ENCODE peak calls at places on chromosomes 6 and 20, in ten cellular contexts. One of them, this sample, is unnamed.
A peak's percentile ranks its signal among the peaks of the same experiment; 100 is the strongest.

GRCh38 chr6:45479834-45480696 is 102.3 kb upstream of the SUPT3H start:
- DNase-seq in COR-L47: no peak
- DNase-seq in NCI-H2081: no peak
- DNase-seq in amygdala: no peak
- DNase-seq in CD4-positive, alpha-beta T cell: no peak
- DNase-seq in naive thymus-derived CD4-positive, alpha-beta T cell: no peak
- DNase-seq in WTC11: no peak
- DNase-seq in anterior cingulate cortex: no peak
- DNase-seq in Daoy: peak; percentile 29
- DNase-seq in pons: peak; percentile 72
- DNase-seq in this sample: peak; percentile 71

GRCh38 chr6:5619249-5619648 is 357.9 kb downstream of the FARS2 start:
- DNase-seq in amygdala: no peak
- DNase-seq in naive thymus-derived CD4-positive, alpha-beta T cell: peak; percentile 15
- DNase-seq in COR-L47: no peak
- DNase-seq in Daoy: no peak
- DNase-seq in NCI-H2081: no peak
- DNase-seq in anterior cingulate cortex: no peak
- DNase-seq in CD4-positive, alpha-beta T cell: peak; percentile 36
- DNase-seq in WTC11: no peak
- DNase-seq in pons: no peak
- DNase-seq in this sample: no peak

GRCh38 chr6:14337157-14337556 is 219.6 kb downstream of the CD83 start:
- DNase-seq in pons: no peak
- DNase-seq in COR-L47: no peak
- DNase-seq in Daoy: no peak
- DNase-seq in amygdala: no peak
- DNase-seq in NCI-H2081: no peak
- DNase-seq in CD4-positive, alpha-beta T cell: no peak
- DNase-seq in anterior cingulate cortex: no peak
- DNase-seq in WTC11: no peak
- DNase-seq in naive thymus-derived CD4-positive, alpha-beta T cell: no peak
- DNase-seq in this sample: no peak

GRCh38 chr20:2887715-2888114 is 14.4 kb downstream of the PTPRA start:
- DNase-seq in CD4-positive, alpha-beta T cell: no peak
- DNase-seq in anterior cingulate cortex: no peak
- DNase-seq in pons: no peak
- DNase-seq in WTC11: no peak
- DNase-seq in amygdala: no peak
- DNase-seq in NCI-H2081: no peak
- DNase-seq in COR-L47: no peak
- DNase-seq in naive thymus-derived CD4-positive, alpha-beta T cell: no peak
- DNase-seq in Daoy: no peak
- DNase-seq in this sample: no peak

GRCh38 chr6:133040025-133040838 is 200.9 kb upstream of the EYA4 start:
- DNase-seq in anterior cingulate cortex: no peak
- DNase-seq in CD4-positive, alpha-beta T cell: no peak
- DNase-seq in naive thymus-derived CD4-positive, alpha-beta T cell: no peak
- DNase-seq in COR-L47: no peak
- DNase-seq in NCI-H2081: no peak
- DNase-seq in Daoy: peak; percentile 22
- DNase-seq in WTC11: peak; percentile 11
- DNase-seq in amygdala: no peak
- DNase-seq in pons: peak; percentile 26
- DNase-seq in this sample: no peak

GRCh38 chr6:161918154-161918553 is 644.3 kb upstream of the AGPAT4 start:
- DNase-seq in COR-L47: peak; percentile 43
- DNase-seq in anterior cingulate cortex: no peak
- DNase-seq in amygdala: no peak
- DNase-seq in WTC11: no peak
- DNase-seq in CD4-positive, alpha-beta T cell: no peak
- DNase-seq in NCI-H2081: no peak
- DNase-seq in pons: no peak
- DNase-seq in naive thymus-derived CD4-positive, alpha-beta T cell: no peak
- DNase-seq in Daoy: no peak
- DNase-seq in this sample: no peak

GRCh38 chr6:21053612-21054011 is 519.4 kb downstream of the CDKAL1 start:
- DNase-seq in CD4-positive, alpha-beta T cell: no peak
- DNase-seq in Daoy: no peak
- DNase-seq in naive thymus-derived CD4-positive, alpha-beta T cell: no peak
- DNase-seq in NCI-H2081: no peak
- DNase-seq in amygdala: no peak
- DNase-seq in anterior cingulate cortex: no peak
- DNase-seq in WTC11: no peak
- DNase-seq in COR-L47: no peak
- DNase-seq in pons: no peak
- DNase-seq in this sample: no peak

GRCh38 chr6:134979142-134979541 is 29.2 kb upstream of the ALDH8A1 start:
- DNase-seq in amygdala: no peak
- DNase-seq in NCI-H2081: no peak
- DNase-seq in COR-L47: no peak
- DNase-seq in WTC11: no peak
- DNase-seq in anterior cingulate cortex: no peak
- DNase-seq in CD4-positive, alpha-beta T cell: no peak
- DNase-seq in naive thymus-derived CD4-positive, alpha-beta T cell: no peak
- DNase-seq in Daoy: no peak
- DNase-seq in pons: no peak
- DNase-seq in this sample: no peak

GRCh38 chr6:142680308-142680707 is 264.7 kb downstream of the HIVEP2 start:
- DNase-seq in amygdala: no peak
- DNase-seq in CD4-positive, alpha-beta T cell: peak; percentile 11
- DNase-seq in pons: no peak
- DNase-seq in NCI-H2081: no peak
- DNase-seq in COR-L47: no peak
- DNase-seq in WTC11: no peak
- DNase-seq in anterior cingulate cortex: no peak
- DNase-seq in naive thymus-derived CD4-positive, alpha-beta T cell: no peak
- DNase-seq in Daoy: peak; percentile 51
- DNase-seq in this sample: no peak

GRCh38 chr20:23397961-23398360 is 23.3 kb downstream of the NAPB start:
- DNase-seq in WTC11: no peak
- DNase-seq in naive thymus-derived CD4-positive, alpha-beta T cell: no peak
- DNase-seq in pons: no peak
- DNase-seq in anterior cingulate cortex: no peak
- DNase-seq in NCI-H2081: no peak
- DNase-seq in amygdala: no peak
- DNase-seq in Daoy: no peak
- DNase-seq in COR-L47: no peak
- DNase-seq in CD4-positive, alpha-beta T cell: no peak
- DNase-seq in this sample: no peak

GRCh38 chr6:90086517-90086916 is 192.2 kb downstream of the GJA10 start:
- DNase-seq in COR-L47: no peak
- DNase-seq in amygdala: no peak
- DNase-seq in WTC11: no peak
- DNase-seq in pons: no peak
- DNase-seq in NCI-H2081: no peak
- DNase-seq in naive thymus-derived CD4-positive, alpha-beta T cell: no peak
- DNase-seq in anterior cingulate cortex: no peak
- DNase-seq in CD4-positive, alpha-beta T cell: no peak
- DNase-seq in Daoy: peak; percentile 70
- DNase-seq in this sample: no peak

GRCh38 chr6:46771556-46771955 is 21.6 kb upstream of the MEP1A start:
- DNase-seq in NCI-H2081: no peak
- DNase-seq in WTC11: no peak
- DNase-seq in pons: peak; percentile 8
- DNase-seq in COR-L47: no peak
- DNase-seq in anterior cingulate cortex: no peak
- DNase-seq in CD4-positive, alpha-beta T cell: no peak
- DNase-seq in naive thymus-derived CD4-positive, alpha-beta T cell: no peak
- DNase-seq in amygdala: no peak
- DNase-seq in Daoy: no peak
- DNase-seq in this sample: no peak

GRCh38 chr6:110113989-110114388 is 65.5 kb downstream of the WASF1 start:
- DNase-seq in pons: no peak
- DNase-seq in Daoy: no peak
- DNase-seq in NCI-H2081: no peak
- DNase-seq in anterior cingulate cortex: no peak
- DNase-seq in CD4-positive, alpha-beta T cell: no peak
- DNase-seq in naive thymus-derived CD4-positive, alpha-beta T cell: no peak
- DNase-seq in WTC11: no peak
- DNase-seq in amygdala: no peak
- DNase-seq in COR-L47: no peak
- DNase-seq in this sample: no peak

GRCh38 chr6:30510419-30510818 is 21.1 kb downstream of the HLA-E start:
- DNase-seq in pons: no peak
- DNase-seq in NCI-H2081: no peak
- DNase-seq in anterior cingulate cortex: no peak
- DNase-seq in naive thymus-derived CD4-positive, alpha-beta T cell: no peak
- DNase-seq in Daoy: no peak
- DNase-seq in CD4-positive, alpha-beta T cell: no peak
- DNase-seq in amygdala: no peak
- DNase-seq in COR-L47: no peak
- DNase-seq in WTC11: no peak
- DNase-seq in this sample: no peak

GRCh38 chr6:23244300-23244699 is 674.9 kb downstream of the HDGFL1 start:
- DNase-seq in WTC11: no peak
- DNase-seq in naive thymus-derived CD4-positive, alpha-beta T cell: no peak
- DNase-seq in CD4-positive, alpha-beta T cell: no peak
- DNase-seq in pons: no peak
- DNase-seq in anterior cingulate cortex: no peak
- DNase-seq in NCI-H2081: no peak
- DNase-seq in Daoy: peak; percentile 74
- DNase-seq in amygdala: no peak
- DNase-seq in COR-L47: no peak
- DNase-seq in this sample: peak; percentile 18

GRCh38 chr6:89611666-89612065 is 26.9 kb downstream of the LYRM2 start:
- DNase-seq in amygdala: no peak
- DNase-seq in WTC11: no peak
- DNase-seq in pons: no peak
- DNase-seq in NCI-H2081: no peak
- DNase-seq in CD4-positive, alpha-beta T cell: no peak
- DNase-seq in naive thymus-derived CD4-positive, alpha-beta T cell: no peak
- DNase-seq in Daoy: peak; percentile 36
- DNase-seq in COR-L47: no peak
- DNase-seq in anterior cingulate cortex: no peak
- DNase-seq in this sample: no peak

GRCh38 chr6:37584654-37585522 is 85.2 kb upstream of the CCDC167 start:
- DNase-seq in pons: no peak
- DNase-seq in WTC11: no peak
- DNase-seq in Daoy: no peak
- DNase-seq in COR-L47: no peak
- DNase-seq in amygdala: no peak
- DNase-seq in CD4-positive, alpha-beta T cell: no peak
- DNase-seq in anterior cingulate cortex: no peak
- DNase-seq in naive thymus-derived CD4-positive, alpha-beta T cell: no peak
- DNase-seq in NCI-H2081: no peak
- DNase-seq in this sample: no peak

GRCh38 chr6:37827603-37828265 is 8.2 kb downstream of the ZFAND3 start:
- DNase-seq in naive thymus-derived CD4-positive, alpha-beta T cell: no peak
- DNase-seq in WTC11: no peak
- DNase-seq in pons: no peak
- DNase-seq in amygdala: no peak
- DNase-seq in Daoy: no peak
- DNase-seq in COR-L47: no peak
- DNase-seq in NCI-H2081: no peak
- DNase-seq in CD4-positive, alpha-beta T cell: no peak
- DNase-seq in anterior cingulate cortex: no peak
- DNase-seq in this sample: no peak

GRCh38 chr6:152642578-152643375 is 5.6 kb upstream of the SYNE1 start:
- DNase-seq in CD4-positive, alpha-beta T cell: no peak
- DNase-seq in anterior cingulate cortex: peak; percentile 29
- DNase-seq in COR-L47: peak; percentile 45
- DNase-seq in amygdala: peak; percentile 31
- DNase-seq in pons: peak; percentile 74
- DNase-seq in Daoy: peak; percentile 28
- DNase-seq in WTC11: peak; percentile 79
- DNase-seq in NCI-H2081: peak; percentile 16
- DNase-seq in naive thymus-derived CD4-positive, alpha-beta T cell: no peak
- DNase-seq in this sample: peak; percentile 32

GRCh38 chr20:38434310-38434741 is 802 bp downstream of the SNHG17 start:
- DNase-seq in CD4-positive, alpha-beta T cell: peak; percentile 8
- DNase-seq in amygdala: no peak
- DNase-seq in anterior cingulate cortex: no peak
- DNase-seq in WTC11: no peak
- DNase-seq in naive thymus-derived CD4-positive, alpha-beta T cell: peak; percentile 11
- DNase-seq in pons: no peak
- DNase-seq in NCI-H2081: peak; percentile 10
- DNase-seq in Daoy: no peak
- DNase-seq in COR-L47: no peak
- DNase-seq in this sample: no peak

GRCh38 chr6:11290027-11290426 is 57.6 kb upstream of the NEDD9 start:
- DNase-seq in NCI-H2081: no peak
- DNase-seq in Daoy: no peak
- DNase-seq in WTC11: no peak
- DNase-seq in CD4-positive, alpha-beta T cell: no peak
- DNase-seq in naive thymus-derived CD4-positive, alpha-beta T cell: no peak
- DNase-seq in COR-L47: no peak
- DNase-seq in anterior cingulate cortex: no peak
- DNase-seq in pons: no peak
- DNase-seq in amygdala: no peak
- DNase-seq in this sample: no peak

GRCh38 chr6:11613858-11614257 is 76.3 kb downstream of the TMEM170B start:
- DNase-seq in CD4-positive, alpha-beta T cell: no peak
- DNase-seq in COR-L47: no peak
- DNase-seq in naive thymus-derived CD4-positive, alpha-beta T cell: no peak
- DNase-seq in pons: no peak
- DNase-seq in WTC11: no peak
- DNase-seq in Daoy: peak; percentile 92
- DNase-seq in anterior cingulate cortex: no peak
- DNase-seq in NCI-H2081: no peak
- DNase-seq in amygdala: no peak
- DNase-seq in this sample: peak; percentile 33

GRCh38 chr6:4055420-4056041 is 23.4 kb downstream of the FAM217A start:
- DNase-seq in COR-L47: peak; percentile 7
- DNase-seq in WTC11: no peak
- DNase-seq in CD4-positive, alpha-beta T cell: no peak
- DNase-seq in Daoy: peak; percentile 73
- DNase-seq in NCI-H2081: no peak
- DNase-seq in anterior cingulate cortex: no peak
- DNase-seq in naive thymus-derived CD4-positive, alpha-beta T cell: no peak
- DNase-seq in amygdala: peak; percentile 21
- DNase-seq in pons: peak; percentile 63
- DNase-seq in this sample: peak; percentile 60

GRCh38 chr6:20205722-20206154 is 6.5 kb downstream of the MBOAT1 start:
- DNase-seq in anterior cingulate cortex: no peak
- DNase-seq in Daoy: no peak
- DNase-seq in naive thymus-derived CD4-positive, alpha-beta T cell: no peak
- DNase-seq in WTC11: no peak
- DNase-seq in NCI-H2081: no peak
- DNase-seq in amygdala: no peak
- DNase-seq in pons: no peak
- DNase-seq in COR-L47: no peak
- DNase-seq in CD4-positive, alpha-beta T cell: no peak
- DNase-seq in this sample: no peak

This sample was measured in fibroblast of the conjunctiva.